ENCODE peak calls at places on chromosomes 4 and X, in five cellular contexts. X is mesendoderm, B is IMR-90, O is H1, V is mesenchymal stem cell. Y is an unnamed sample. For H3K36me3, the result is how much of the 10 kb centered on the place peaks cover.

GRCh38 chr4:78121338-78121904 is 64.3 kb downstream of the FRAS1 start:
- DNase-seq in O (no peak), B (no peak), X (no peak), V (no peak), Y (no peak)

GRCh38 chrX:55159556-55159955 is 60.6 kb upstream of the PAGE5 start:
- DNase-seq in O (no peak), V (no peak), B (no peak), X (no peak), Y (no peak)

GRCh38 chr4:74223801-74224200 is 65.9 kb downstream of the MTHFD2L start:
- DNase-seq in X (no peak), O (no peak), V (peak), B (peak), Y (no peak)

GRCh38 chrX:42106556-42106955 is 183.2 kb upstream of the CASK start:
- DNase-seq in X (no peak), O (no peak), V (peak), B (peak), Y (no peak)

GRCh38 chrX:111131572-111131971 is 35.6 kb downstream of the PAK3 start:
- DNase-seq in O (no peak), B (peak), V (peak), X (no peak), Y (no peak)

GRCh38 chrX:136272325-136272724 is 21.1 kb upstream of the MAP7D3 start:
- DNase-seq in B (no peak), O (no peak), V (peak), X (no peak), Y (no peak)

GRCh38 chr4:152975615-152976465 is 39.7 kb downstream of the FHDC1 start:
- DNase-seq in X (no peak), V (no peak), O (no peak), B (no peak), Y (no peak)

GRCh38 chr4:153112071-153112460 is 92.2 kb upstream of the TRIM2 start:
- DNase-seq in V (no peak), O (no peak), X (no peak), B (no peak), Y (no peak)

GRCh38 chr4:56764775-56765174 is 56.7 kb downstream of the SPINK2 start:
- DNase-seq in V (no peak), B (peak), O (no peak), X (no peak), Y (no peak)

GRCh38 chr4:99755223-99755944 is 61.2 kb upstream of the DAPP1 start:
- DNase-seq in O (no peak), V (no peak), B (peak), X (peak), Y (no peak)

GRCh38 chr4:121155893-121156292 is 8.2 kb downstream of the TNIP3 start:
- DNase-seq in O (no peak), X (peak), B (peak), V (peak), Y (no peak)

GRCh38 chr4:152166567-152166966 is 369.3 kb downstream of the FBXW7 start:
- DNase-seq in V (peak), B (no peak), X (peak), O (peak), Y (peak)

GRCh38 chrX:134251241-134251640 is 14.3 kb downstream of the CCDC160 start:
- DNase-seq in V (no peak), O (no peak), B (no peak), X (no peak), Y (no peak)

GRCh38 chr4:11467931-11468330 is 39.2 kb upstream of the HS3ST1 start:
- DNase-seq in B (no peak), X (no peak), V (no peak), O (no peak), Y (no peak)

GRCh38 chrX:154310991-154311541 is 15.5 kb downstream of the TKTL1 start:
- DNase-seq in V (no peak), X (no peak), B (peak), O (no peak), Y (no peak)

GRCh38 chrX:53028678-53029077 is 19.9 kb upstream of the GPR173 start:
- DNase-seq in X (no peak), V (no peak), B (no peak), O (no peak), Y (no peak)

GRCh38 chrX:12026481-12026880 is 111.8 kb upstream of the FRMPD4 start:
- DNase-seq in B (no peak), X (no peak), V (no peak), O (no peak), Y (no peak)

GRCh38 chrX:9329056-9329455 is 135.8 kb upstream of the TBL1X start:
- DNase-seq in V (no peak), O (no peak), X (no peak), B (no peak), Y (no peak)

GRCh38 chr4:104589264-104589868 is 94.7 kb upstream of the CXXC4 start:
- DNase-seq in B (no peak), O (no peak), X (no peak), V (peak), Y (no peak)

GRCh38 chr4:101274888-101275752 is 72.2 kb downstream of the PPP3CA start:
- DNase-seq in B (no peak), X (no peak), O (no peak), V (no peak), Y (no peak)

GRCh38 chr4:26178874-26179273 is 141.9 kb upstream of the RBPJ start:
- DNase-seq in O (no peak), V (no peak), B (no peak), X (no peak), Y (no peak)

GRCh38 chrX:123190096-123190495 is 6.0 kb downstream of the GRIA3 start:
- DNase-seq in B (no peak), V (no peak), X (no peak), O (no peak), Y (no peak)

GRCh38 chrX:118271770-118272169 is 74.1 kb upstream of the WDR44 start:
- DNase-seq in O (no peak), B (peak), V (no peak), X (peak), Y (no peak)

GRCh38 chr4:84401669-84402068 is 97.4 kb downstream of the NKX6-1 start:
- DNase-seq in X (no peak), V (no peak), O (no peak), B (no peak), Y (no peak)
- H3K23ac ChIP-seq in X (no peak), V (no peak), O (no peak), B (no peak), Y (no peak)

GRCh38 chr4:974668-975067 is 1.3 kb upstream of the DGKQ start:
- DNase-seq in V (no peak), B (no peak), O (no peak), X (no peak), Y (no peak)

GRCh38 chr4:973431-974397 is at the start of gene DGKQ:
- DNase-seq in O (peak), B (peak), X (peak), V (peak), Y (peak)

GRCh38 chr4:971670-972500 is 1.5 kb downstream of the DGKQ start:
- DNase-seq in B (no peak), V (no peak), X (no peak), O (no peak), Y (no peak)

GRCh38 chr4:970854-971520 is 2.4 kb downstream of the DGKQ start:
- DNase-seq in X (no peak), B (no peak), O (no peak), V (no peak), Y (no peak)

DNA sequence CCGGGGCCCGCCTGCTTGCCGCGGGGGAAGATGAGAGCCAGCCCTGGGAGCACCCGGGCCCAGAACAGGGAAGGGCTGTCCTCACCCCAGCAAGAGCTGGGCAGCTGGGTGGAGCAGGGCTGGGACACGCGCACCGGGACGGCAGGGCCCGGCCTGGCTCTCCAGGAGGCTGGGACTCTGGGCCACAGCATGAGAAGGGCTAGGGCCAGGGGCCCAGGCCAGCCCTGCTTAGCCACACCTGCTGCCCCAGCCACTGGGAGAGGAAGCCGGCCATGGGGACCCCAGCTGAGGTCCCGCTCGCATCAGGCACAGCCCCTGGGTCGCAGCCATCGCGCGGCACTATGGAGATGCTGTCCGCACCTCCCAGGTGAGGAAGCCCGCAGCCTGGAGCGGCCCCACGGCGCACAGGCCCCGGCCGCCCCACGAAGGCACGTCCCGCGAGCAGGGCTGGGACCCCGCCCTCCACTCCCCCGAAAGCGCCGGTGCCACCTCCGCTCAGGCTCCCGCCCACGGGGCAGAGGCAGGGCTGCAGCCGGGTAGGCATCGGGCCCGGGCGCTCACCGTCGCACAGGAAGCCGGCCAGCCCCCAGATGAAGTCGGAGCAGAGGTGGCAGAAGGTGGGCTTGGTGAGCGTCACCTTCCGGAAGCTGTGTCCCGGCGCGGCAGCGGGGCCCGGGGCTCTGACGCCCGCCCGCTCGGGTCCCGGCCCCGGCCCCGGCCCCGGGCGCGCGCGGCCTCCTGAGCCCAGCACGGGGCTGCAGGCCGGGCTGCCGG is 531 bp downstream of the DGKQ start:
- DNase-seq in O (peak), V (peak), B (no peak), X (no peak), Y (no peak)
- H3K36me3 ChIP-seq in O (under half), V (under half), B (under half), X (under half), Y (under half)

DNA sequence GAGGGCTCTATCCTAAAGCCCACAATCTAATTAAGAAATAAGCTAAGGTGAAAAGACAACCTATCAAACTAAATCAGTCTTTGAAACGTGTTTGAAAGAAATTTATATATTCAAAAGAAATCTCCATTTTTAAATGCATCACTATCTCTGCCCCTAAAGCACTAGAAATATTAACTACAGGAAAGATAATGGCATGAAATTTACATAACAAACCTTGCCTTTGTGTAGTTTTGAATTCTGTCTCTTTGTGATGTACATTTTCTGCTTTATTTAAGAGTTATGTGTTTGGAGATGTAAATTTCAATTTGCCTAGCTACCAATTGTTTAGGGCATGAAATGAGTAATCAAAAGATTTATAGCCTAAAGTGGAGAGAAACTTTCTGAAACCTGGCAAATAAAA is 286.1 kb upstream of the TBX22 start:
- DNase-seq in B (no peak), V (no peak), X (no peak), O (no peak), Y (no peak)
- H2AK5ac ChIP-seq in B (no peak), V (no peak), X (no peak), O (no peak), Y (no peak)

GRCh38 chr4:6206771-6207290 is 6.5 kb upstream of the JAKMIP1 start:
- DNase-seq in B (no peak), V (no peak), O (no peak), X (peak), Y (no peak)
- H3K23ac ChIP-seq in B (no peak), V (no peak), O (no peak), X (no peak), Y (no peak)

DNA sequence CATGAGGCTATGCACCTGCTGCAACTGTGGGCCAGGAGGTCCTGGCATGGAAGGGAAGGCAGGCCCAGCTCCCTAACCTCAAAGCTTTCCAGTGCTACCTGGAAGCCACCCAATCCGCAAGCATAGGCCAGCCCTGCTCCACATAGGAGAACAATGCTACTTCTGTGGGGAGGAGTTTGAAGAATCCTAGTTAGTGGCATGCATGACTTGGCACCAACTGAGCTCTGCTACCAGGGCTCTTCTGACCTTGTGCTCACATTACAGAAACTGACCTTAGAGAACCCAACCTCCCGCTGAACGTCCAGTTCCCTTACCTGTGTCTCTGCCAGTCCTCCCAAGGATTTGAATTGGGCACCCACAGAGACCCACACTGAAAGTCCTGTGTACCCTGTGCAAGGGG is 58.8 kb downstream of the USP46 start:
- DNase-seq in X (no peak), O (no peak), B (no peak), V (no peak), Y (no peak)
- H3K36me3 ChIP-seq in X (under half), O (under half), B (under half), V (half or more), Y (under half)

GRCh38 chr4:95528388-95528787 is 20.4 kb downstream of the UNC5C start:
- DNase-seq in B (no peak), O (no peak), V (peak), X (no peak), Y (no peak)

GRCh38 chr4:95524722-95525121 is 24.1 kb downstream of the UNC5C start:
- DNase-seq in B (no peak), O (no peak), V (no peak), X (no peak), Y (no peak)

GRCh38 chr4:95524184-95524583 is 24.6 kb downstream of the UNC5C start:
- DNase-seq in O (no peak), V (no peak), X (no peak), B (no peak), Y (no peak)

GRCh38 chr4:95517799-95518198 is 31.0 kb downstream of the UNC5C start:
- DNase-seq in V (no peak), O (no peak), X (no peak), B (no peak), Y (no peak)

GRCh38 chr4:95522682-95523410 is 25.9 kb downstream of the UNC5C start:
- DNase-seq in O (no peak), X (no peak), B (no peak), V (no peak), Y (no peak)
- H2AK5ac ChIP-seq in O (no peak), X (no peak), B (no peak), V (no peak), Y (peak)

GRCh38 chr4:2059034-2059725 is at the start of gene NAT8L:
- DNase-seq in B (no peak), V (no peak), O (no peak), X (peak), Y (no peak)

GRCh38 chr4:2058264-2059033 is 678 bp upstream of the NAT8L start:
- DNase-seq in X (no peak), V (peak), O (no peak), B (no peak), Y (no peak)

GRCh38 chr4:2060578-2061207 is 1.6 kb downstream of the NAT8L start:
- DNase-seq in V (no peak), B (no peak), O (no peak), X (peak), Y (no peak)

GRCh38 chr4:2059726-2060577 is 825 bp downstream of the NAT8L start:
- DNase-seq in O (no peak), V (peak), B (no peak), X (no peak), Y (no peak)

DNA sequence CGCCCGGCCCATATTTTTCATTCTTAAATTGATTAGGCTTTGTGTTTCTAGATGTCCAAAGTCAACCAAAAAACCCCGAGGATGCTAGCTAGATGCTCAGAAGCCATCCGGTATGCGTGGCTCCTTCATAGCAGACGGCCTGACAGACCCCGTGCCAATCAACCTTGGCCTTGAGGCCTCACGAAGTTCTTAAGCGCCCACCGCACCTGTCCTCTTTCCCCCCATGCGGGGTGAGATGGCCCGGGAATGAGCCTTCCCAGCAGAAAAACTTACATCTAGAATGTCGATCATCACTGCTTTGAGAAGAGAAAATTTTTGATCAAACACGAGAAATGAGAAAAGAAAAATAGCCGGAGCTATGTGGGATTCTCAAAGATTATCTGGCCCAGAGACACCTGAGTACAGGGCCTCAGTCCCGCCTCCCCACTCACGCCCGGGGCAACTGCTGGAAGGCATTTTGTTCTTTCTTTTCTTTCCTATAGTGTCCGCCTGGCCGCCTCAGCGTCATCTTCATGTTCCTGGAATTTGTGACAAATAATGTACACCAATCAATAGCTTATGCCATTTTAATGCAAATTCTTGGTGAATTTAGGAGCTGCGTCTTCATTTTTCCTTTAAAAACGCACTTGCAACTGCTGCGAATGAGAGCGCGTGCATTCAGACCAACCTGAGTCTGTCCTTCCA is 1.6 kb upstream of the NAT8L start:
- DNase-seq in O (peak), V (no peak), B (no peak), X (no peak), Y (no peak)
- H3K23ac ChIP-seq in O (no peak), V (no peak), B (no peak), X (no peak), Y (no peak)

GRCh38 chr4:7781361-7781760 is 158.3 kb downstream of the AFAP1 start:
- DNase-seq in X (no peak), V (peak), O (no peak), B (peak), Y (no peak)
- H3K36me3 ChIP-seq in X (under half), V (half or more), O (under half), B (half or more), Y (under half)

DNA sequence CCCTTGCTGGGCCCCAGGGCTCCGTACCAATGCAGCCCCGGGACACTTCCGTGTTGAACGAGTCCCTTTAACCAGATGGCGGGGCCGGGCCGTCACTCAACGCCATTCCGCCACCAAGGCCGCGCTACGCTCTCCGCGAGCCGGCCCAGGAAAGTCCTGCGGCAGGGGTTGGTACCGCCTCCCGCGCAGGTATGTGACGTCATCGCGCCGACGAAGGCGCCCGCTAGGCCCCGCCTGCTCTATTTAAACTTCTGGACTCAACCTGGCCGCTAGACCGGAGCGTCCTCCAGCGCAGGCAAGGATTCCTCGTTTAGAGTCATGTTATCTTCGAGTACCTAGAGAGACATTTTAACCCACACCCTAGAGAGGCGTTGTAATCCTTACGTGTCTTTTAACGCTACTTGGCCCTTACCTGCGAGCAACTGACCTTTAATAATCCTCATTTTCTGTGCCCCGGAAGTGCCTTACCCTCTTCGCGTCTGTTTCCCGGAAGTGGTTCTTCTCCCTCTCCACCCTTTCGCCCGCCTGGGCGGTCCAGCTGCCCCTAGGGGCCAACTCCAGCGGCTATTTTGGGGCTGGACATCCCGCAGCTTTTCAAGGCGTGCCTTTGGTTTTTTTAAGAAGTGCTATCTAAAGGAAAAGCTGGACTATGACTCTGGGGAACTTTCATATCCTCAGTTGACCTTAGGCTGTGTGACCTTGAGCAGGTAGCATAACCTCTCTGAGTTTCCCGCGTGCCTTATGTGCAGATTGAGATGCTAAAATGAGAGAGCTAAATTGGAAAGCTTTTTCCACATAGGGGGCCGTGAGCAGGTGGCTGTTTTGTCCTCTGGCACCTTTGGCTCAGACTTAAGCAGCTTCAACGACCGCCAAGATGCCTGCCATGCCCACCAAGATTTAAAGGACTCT is at the start of gene PNPLA4:
- DNase-seq in O (peak), X (peak), V (peak), B (peak), Y (peak)
- H2AK5ac ChIP-seq in O (no peak), X (no peak), V (no peak), B (no peak), Y (no peak)

Y was measured in neuronal stem cell.